ENCODE peak calls at places on chromosomes 16 and 17, in eight cellular contexts. B, D, N, O, R, P, J and A are unnamed samples.
A peak's percentile ranks its signal among the peaks of the same experiment; 100 is the strongest.

GRCh38 chr16:65068151-65068740 is 53.6 kb downstream of the CDH11 start:
- DNase-seq in B (no peak), D (peak; percentile 69), N (no peak), O (peak; percentile 69), R (no peak), P (no peak), J (no peak), A (peak; percentile 16)

GRCh38 chr17:58541249-58541648 is 26.8 kb upstream of the MTMR4 start:
- DNase-seq in B (no peak), D (peak; percentile 28), N (no peak), O (no peak), R (no peak), P (no peak), J (no peak), A (peak; percentile 76)

GRCh38 chr17:76536511-76537287 is 810 bp downstream of the CYGB start:
- DNase-seq in B (no peak), D (no peak), N (no peak), O (no peak), R (no peak), P (no peak), J (no peak), A (peak; percentile 68)

GRCh38 chr17:47830991-47831933 is at the start of the genes LRRC46 and MRPL10:
- DNase-seq in B (peak; percentile 85), D (peak; percentile 92), N (peak; percentile 81), O (peak; percentile 67), R (peak; percentile 88), P (peak; percentile 87), J (peak; percentile 85), A (peak; percentile 99)

GRCh38 chr17:45740553-45741330 is 43.4 kb upstream of the CRHR1 start:
- DNase-seq in B (no peak), D (peak; percentile 41), N (no peak), O (no peak), R (no peak), P (no peak), J (peak; percentile 76), A (peak; percentile 97)

GRCh38 chr17:58344047-58344790 is 7.8 kb downstream of the SUPT4H1 start:
- DNase-seq in B (peak; percentile 64), D (peak; percentile 47), N (peak; percentile 74), O (no peak), R (peak; percentile 82), P (peak; percentile 80), J (no peak), A (no peak)

GRCh38 chr17:31650756-31651520 is 208.1 kb downstream of the COPRS start:
- DNase-seq in B (no peak), D (no peak), N (no peak), O (no peak), R (no peak), P (no peak), J (no peak), A (peak; percentile 16)

GRCh38 chr17:51607512-51607911 is 347.2 kb downstream of the UTP18 start:
- DNase-seq in B (no peak), D (no peak), N (no peak), O (no peak), R (no peak), P (no peak), J (no peak), A (no peak)

GRCh38 chr16:8905168-8905762 is 23.1 kb downstream of the LITAFD start:
- DNase-seq in B (no peak), D (peak; percentile 54), N (no peak), O (no peak), R (no peak), P (no peak), J (no peak), A (peak; percentile 67)

GRCh38 chr17:77257596-77258458 is 117.1 kb downstream of the SEC14L1 start:
- DNase-seq in B (no peak), D (no peak), N (no peak), O (no peak), R (no peak), P (no peak), J (no peak), A (peak; percentile 41)

GRCh38 chr17:41518789-41519449 is at the start of gene KRT15:
- DNase-seq in B (no peak), D (no peak), N (no peak), O (no peak), R (no peak), P (no peak), J (no peak), A (no peak)

GRCh38 chr16:25151996-25152395 is 40.5 kb downstream of the LCMT1 start:
- DNase-seq in B (no peak), D (peak; percentile 79), N (no peak), O (peak; percentile 55), R (no peak), P (no peak), J (no peak), A (no peak)

GRCh38 chr16:88385112-88385594 is 2.4 kb downstream of the ZNF469 start:
- DNase-seq in B (no peak), D (no peak), N (no peak), O (no peak), R (no peak), P (no peak), J (no peak), A (no peak)

GRCh38 chr16:12833939-12834338 is 30.3 kb upstream of the CPPED1 start:
- DNase-seq in B (no peak), D (peak; percentile 11), N (no peak), O (no peak), R (no peak), P (no peak), J (peak; percentile 20), A (peak; percentile 17)

GRCh38 chr16:65919116-65919515 is 447.4 kb upstream of the CDH5 start:
- DNase-seq in B (no peak), D (no peak), N (no peak), O (no peak), R (no peak), P (no peak), J (no peak), A (no peak)

GRCh38 chr17:69451416-69452394 is 37.2 kb downstream of the MAP2K6 start:
- DNase-seq in B (no peak), D (no peak), N (no peak), O (no peak), R (no peak), P (no peak), J (no peak), A (no peak)

GRCh38 chr17:58317421-58318064 is 11.1 kb downstream of the TSPOAP1 start:
- DNase-seq in B (peak; percentile 16), D (peak; percentile 41), N (no peak), O (peak; percentile 29), R (peak; percentile 51), P (peak; percentile 68), J (no peak), A (peak; percentile 91)

GRCh38 chr17:43917348-43918025 is 10.2 kb upstream of the MPP2 start:
- DNase-seq in B (no peak), D (peak; percentile 28), N (peak; percentile 15), O (no peak), R (peak; percentile 26), P (peak; percentile 41), J (peak; percentile 34), A (peak; percentile 86)

GRCh38 chr16:54952195-54952594 is 21.5 kb downstream of the IRX5 start:
- DNase-seq in B (no peak), D (no peak), N (no peak), O (no peak), R (no peak), P (no peak), J (no peak), A (no peak)

GRCh38 chr16:66934138-66934838 is at the start of gene CIAO2B:
- DNase-seq in B (peak; percentile 62), D (peak; percentile 84), N (peak; percentile 82), O (peak; percentile 25), R (peak; percentile 83), P (peak; percentile 87), J (peak; percentile 81), A (peak; percentile 93)

GRCh38 chr16:4318171-4318910 is 2.5 kb downstream of the GLIS2 start:
- DNase-seq in B (no peak), D (no peak), N (no peak), O (no peak), R (no peak), P (no peak), J (no peak), A (no peak)

GRCh38 chr17:10046786-10047609 is 141.9 kb upstream of the RCVRN start:
- DNase-seq in B (no peak), D (no peak), N (no peak), O (no peak), R (no peak), P (no peak), J (no peak), A (no peak)

GRCh38 chr17:11917415-11917814 is 79.9 kb downstream of the ZNF18 start:
- DNase-seq in B (no peak), D (no peak), N (no peak), O (no peak), R (no peak), P (no peak), J (no peak), A (no peak)

GRCh38 chr17:28950017-28950751 is 1.1 kb downstream of the PHF12 start:
- DNase-seq in B (no peak), D (peak; percentile 45), N (no peak), O (no peak), R (peak; percentile 55), P (peak; percentile 59), J (peak; percentile 41), A (peak; percentile 78)

GRCh38 chr16:31093132-31093703 is 1.4 kb downstream of the VKORC1 start:
- DNase-seq in B (no peak), D (peak; percentile 45), N (no peak), O (no peak), R (no peak), P (no peak), J (peak; percentile 46), A (peak; percentile 92)

GRCh38 chr16:58026139-58026704 is 668 bp downstream of the MMP15 start:
- DNase-seq in B (no peak), D (peak; percentile 52), N (no peak), O (no peak), R (no peak), P (no peak), J (no peak), A (peak; percentile 81)

GRCh38 chr17:31834448-31834847 is 24.6 kb downstream of the COPRS start:
- DNase-seq in B (peak; percentile 36), D (no peak), N (no peak), O (no peak), R (no peak), P (no peak), J (no peak), A (no peak)

GRCh38 chr16:16857603-16858283 is 478.8 kb downstream of the NPIPA7 start:
- DNase-seq in B (no peak), D (no peak), N (no peak), O (no peak), R (no peak), P (no peak), J (peak; percentile 11), A (no peak)

GRCh38 chr16:72657791-72658190 is 390.1 kb downstream of the ZFHX3 start:
- DNase-seq in B (no peak), D (no peak), N (no peak), O (no peak), R (no peak), P (no peak), J (no peak), A (no peak)

GRCh38 chr16:67269766-67270165 is 9.6 kb upstream of the PLEKHG4 start:
- DNase-seq in B (no peak), D (peak; percentile 70), N (no peak), O (no peak), R (no peak), P (no peak), J (no peak), A (no peak)

GRCh38 chr16:73053379-73054130 is 5.6 kb upstream of the ZFHX3 start:
- DNase-seq in B (no peak), D (peak; percentile 83), N (no peak), O (no peak), R (no peak), P (no peak), J (no peak), A (peak; percentile 57)